ENCODE peak calls at places on chromosomes 1 and 21, in ten cellular contexts. X is T-helper 2 cell treated with Interferon-gamma antibody and Interleukin-4, amounts not matched to agents 5 μg/mL and 100 μg/mL, for 36 hours; K is activated gamma-delta T cell treated with Interleukin-2 at 50 U/mL for 16 hours; T is stimulated activated CD4-positive, alpha-beta T cell treated with anti-CD3 and anti-CD28 coated beads, Interleukin-4, amount 100 ng/mL, for 24 hours; R is endothelial cell of umbilical vein; B is astrocyte; M is iris pigment epithelial cell; S is KG1; F is HFFc6; V is stimulated activated CD8-positive, alpha-beta memory T cell treated with anti-CD3 and anti-CD28 coated beads, Interleukin-2, amount 100 ng/mL, for 48 hours. W is an unnamed sample.

GRCh38 chr1:115222616-115223402 is 115.2 kb downstream of the NGF start:
- DNase-seq in X (no peak), K (no peak), T (no peak), R (no peak), B (peak), M (peak), S (no peak), F (no peak), V (no peak), W (no peak)

GRCh38 chr1:54979327-54979891 is 1.0 kb upstream of the TMEM61 start:
- DNase-seq in X (no peak), K (no peak), T (no peak), R (no peak), B (no peak), M (no peak), S (no peak), F (no peak), V (no peak), W (no peak)

GRCh38 chr1:219264557-219264956 is 90.9 kb downstream of the LYPLAL1 start:
- DNase-seq in X (no peak), K (no peak), T (no peak), R (no peak), B (peak), M (peak), S (no peak), F (no peak), V (no peak), W (no peak)

GRCh38 chr1:37325010-37325409 is 149.4 kb upstream of the ZC3H12A start:
- DNase-seq in X (no peak), K (no peak), T (no peak), R (no peak), B (no peak), M (no peak), S (no peak), F (no peak), V (no peak), W (no peak)

GRCh38 chr21:38095220-38095619 is 161.6 kb upstream of the KCNJ15 start:
- DNase-seq in X (no peak), K (no peak), T (no peak), R (no peak), B (no peak), M (peak), S (no peak), F (no peak), V (no peak), W (no peak)

GRCh38 chr1:220904861-220905260 is 25.6 kb downstream of the HLX start:
- DNase-seq in X (no peak), K (no peak), T (no peak), R (no peak), B (no peak), M (no peak), S (no peak), F (no peak), V (no peak), W (no peak)

GRCh38 chr1:169119405-169119804 is 12.9 kb downstream of the ATP1B1 start:
- DNase-seq in X (no peak), K (no peak), T (no peak), R (no peak), B (peak), M (peak), S (no peak), F (peak), V (no peak), W (no peak)

GRCh38 chr1:116386042-116386441 is 13.0 kb downstream of the ATP1A1 start:
- DNase-seq in X (no peak), K (no peak), T (no peak), R (no peak), B (no peak), M (no peak), S (no peak), F (no peak), V (no peak), W (no peak)

GRCh38 chr1:170133663-170134062 is 12.1 kb upstream of the NTMT2 start:
- DNase-seq in X (no peak), K (no peak), T (no peak), R (no peak), B (no peak), M (no peak), S (no peak), F (no peak), V (no peak), W (no peak)

GRCh38 chr1:209048961-209049669 is 534.4 kb upstream of the CAMK1G start:
- DNase-seq in X (no peak), K (no peak), T (no peak), R (no peak), B (peak), M (peak), S (no peak), F (peak), V (no peak), W (no peak)

GRCh38 chr1:184075040-184076029 is 23.8 kb downstream of the TSEN15 start:
- DNase-seq in X (no peak), K (no peak), T (peak), R (peak), B (peak), M (peak), S (peak), F (peak), V (no peak), W (no peak)

GRCh38 chr1:167860231-167860923 is 53.6 kb downstream of the ADCY10 start:
- DNase-seq in X (no peak), K (no peak), T (no peak), R (no peak), B (peak), M (peak), S (no peak), F (peak), V (no peak), W (no peak)

GRCh38 chr1:27203946-27204345 is 30.5 kb upstream of the WDTC1 start:
- DNase-seq in X (no peak), K (no peak), T (no peak), R (no peak), B (no peak), M (peak), S (no peak), F (peak), V (no peak), W (no peak)

GRCh38 chr1:232301246-232301645 is 328.7 kb downstream of the SIPA1L2 start:
- DNase-seq in X (no peak), K (no peak), T (no peak), R (no peak), B (no peak), M (no peak), S (no peak), F (no peak), V (no peak), W (no peak)

GRCh38 chr1:245686006-245686405 is 531.2 kb downstream of the KIF26B start:
- DNase-seq in X (no peak), K (no peak), T (no peak), R (no peak), B (no peak), M (no peak), S (no peak), F (no peak), V (no peak), W (no peak)

GRCh38 chr1:228400692-228401454 is 5.8 kb downstream of the TRIM11 start:
- DNase-seq in X (no peak), K (no peak), T (no peak), R (no peak), B (no peak), M (no peak), S (no peak), F (no peak), V (no peak), W (no peak)

W was measured in SIG-M5.